ENCODE peak calls at places on chromosomes 3 and 15, in seven cellular contexts. One of them, this sample, is unnamed.
A peak's percentile ranks its signal among the peaks of the same experiment; 100 is the strongest.

GRCh38 chr15:50182233-50183013 is 427 bp downstream of the SLC27A2 start:
- DNase-seq in RWPE1: peak; percentile 45
- DNase-seq in AG04450: no peak
- DNase-seq in lung: no peak
- DNase-seq in MM.1S: peak; percentile 68
- DNase-seq in transverse colon: peak; percentile 19
- DNase-seq in mammary epithelial cell: peak; percentile 47
- DNase-seq in this sample: peak; percentile 32

GRCh38 chr15:76945494-76945893 is 13.9 kb downstream of the RCN2 start:
- DNase-seq in lung: no peak
- DNase-seq in mammary epithelial cell: no peak
- DNase-seq in AG04450: peak; percentile 50
- DNase-seq in transverse colon: no peak
- DNase-seq in MM.1S: no peak
- DNase-seq in RWPE1: no peak
- DNase-seq in this sample: no peak

GRCh38 chr3:186476044-186476468 is 68.1 kb downstream of the CRYGS start:
- DNase-seq in lung: no peak
- DNase-seq in MM.1S: no peak
- DNase-seq in mammary epithelial cell: peak; percentile 48
- DNase-seq in RWPE1: peak; percentile 17
- DNase-seq in transverse colon: no peak
- DNase-seq in AG04450: no peak
- DNase-seq in this sample: no peak

GRCh38 chr3:131561511-131561910 is 58.7 kb upstream of the MRPL3 start:
- DNase-seq in MM.1S: no peak
- DNase-seq in lung: no peak
- DNase-seq in RWPE1: no peak
- DNase-seq in transverse colon: no peak
- DNase-seq in mammary epithelial cell: peak; percentile 20
- DNase-seq in AG04450: no peak
- DNase-seq in this sample: no peak

GRCh38 chr15:45307230-45307924 is 55.3 kb downstream of the SLC28A2 start:
- DNase-seq in lung: no peak
- DNase-seq in transverse colon: no peak
- DNase-seq in AG04450: peak; percentile 3
- DNase-seq in mammary epithelial cell: peak; percentile 40
- DNase-seq in MM.1S: peak; percentile 51
- DNase-seq in RWPE1: peak; percentile 61
- DNase-seq in this sample: peak; percentile 9

GRCh38 chr3:46693897-46694235 is 387 bp upstream of the ALS2CL start:
- DNase-seq in AG04450: no peak
- DNase-seq in lung: peak; percentile 38
- DNase-seq in transverse colon: peak; percentile 33
- DNase-seq in MM.1S: no peak
- DNase-seq in RWPE1: no peak
- DNase-seq in mammary epithelial cell: no peak
- DNase-seq in this sample: no peak

GRCh38 chr3:196965112-196965803 is 3.4 kb downstream of the PIGZ start:
- DNase-seq in mammary epithelial cell: no peak
- DNase-seq in AG04450: no peak
- DNase-seq in transverse colon: no peak
- DNase-seq in RWPE1: no peak
- DNase-seq in lung: no peak
- DNase-seq in MM.1S: no peak
- DNase-seq in this sample: no peak

GRCh38 chr3:10470120-10470665 is 35.2 kb downstream of the ATP2B2 start:
- DNase-seq in RWPE1: no peak
- DNase-seq in MM.1S: no peak
- DNase-seq in AG04450: no peak
- DNase-seq in lung: no peak
- DNase-seq in transverse colon: no peak
- DNase-seq in mammary epithelial cell: no peak
- DNase-seq in this sample: no peak

GRCh38 chr15:31557899-31558298 is 231.3 kb downstream of the KLF13 start:
- DNase-seq in RWPE1: no peak
- DNase-seq in AG04450: no peak
- DNase-seq in lung: no peak
- DNase-seq in MM.1S: no peak
- DNase-seq in transverse colon: no peak
- DNase-seq in mammary epithelial cell: no peak
- DNase-seq in this sample: no peak

GRCh38 chr3:135513106-135514063 is 452.1 kb upstream of the PPP2R3A start:
- DNase-seq in RWPE1: peak; percentile 53
- DNase-seq in lung: no peak
- DNase-seq in mammary epithelial cell: peak; percentile 41
- DNase-seq in transverse colon: no peak
- DNase-seq in AG04450: peak; percentile 15
- DNase-seq in MM.1S: peak; percentile 28
- DNase-seq in this sample: peak; percentile 42

GRCh38 chr3:58497074-58497473 is 5.2 kb downstream of the KCTD6 start:
- DNase-seq in lung: no peak
- DNase-seq in MM.1S: no peak
- DNase-seq in mammary epithelial cell: peak; percentile 9
- DNase-seq in AG04450: no peak
- DNase-seq in RWPE1: no peak
- DNase-seq in transverse colon: no peak
- DNase-seq in this sample: no peak

GRCh38 chr3:150407051-150407817 is 864 bp upstream of the TSC22D2 start:
- DNase-seq in transverse colon: peak; percentile 8
- DNase-seq in mammary epithelial cell: no peak
- DNase-seq in lung: no peak
- DNase-seq in RWPE1: peak; percentile 29
- DNase-seq in AG04450: no peak
- DNase-seq in MM.1S: peak; percentile 17
- DNase-seq in this sample: no peak

GRCh38 chr3:118636841-118637240 is 397.8 kb downstream of the IGSF11 start:
- DNase-seq in RWPE1: peak; percentile 15
- DNase-seq in transverse colon: no peak
- DNase-seq in AG04450: no peak
- DNase-seq in mammary epithelial cell: peak; percentile 35
- DNase-seq in MM.1S: no peak
- DNase-seq in lung: no peak
- DNase-seq in this sample: peak; percentile 27

GRCh38 chr3:18098960-18099587 is 326.1 kb downstream of the SATB1 start:
- DNase-seq in transverse colon: no peak
- DNase-seq in AG04450: peak; percentile 18
- DNase-seq in lung: no peak
- DNase-seq in mammary epithelial cell: peak; percentile 95
- DNase-seq in MM.1S: no peak
- DNase-seq in RWPE1: peak; percentile 89
- DNase-seq in this sample: peak; percentile 85

GRCh38 chr3:35639251-35640185 is at the start of gene ARPP21:
- DNase-seq in MM.1S: peak; percentile 17
- DNase-seq in AG04450: no peak
- DNase-seq in lung: no peak
- DNase-seq in transverse colon: no peak
- DNase-seq in RWPE1: no peak
- DNase-seq in mammary epithelial cell: no peak
- DNase-seq in this sample: peak; percentile 21

GRCh38 chr3:32596926-32597369 is 26.3 kb upstream of the DYNC1LI1 start:
- DNase-seq in AG04450: peak; percentile 62
- DNase-seq in MM.1S: no peak
- DNase-seq in RWPE1: no peak
- DNase-seq in transverse colon: no peak
- DNase-seq in lung: no peak
- DNase-seq in mammary epithelial cell: no peak
- DNase-seq in this sample: no peak

GRCh38 chr3:33074217-33075067 is 22.5 kb downstream of the GLB1 start:
- DNase-seq in AG04450: peak; percentile 43
- DNase-seq in MM.1S: peak; percentile 66
- DNase-seq in RWPE1: peak; percentile 77
- DNase-seq in lung: peak; percentile 59
- DNase-seq in mammary epithelial cell: peak; percentile 31
- DNase-seq in transverse colon: peak; percentile 48
- DNase-seq in this sample: peak; percentile 72

GRCh38 chr3:98343647-98344507 is 9.8 kb upstream of the OR5K4 start:
- DNase-seq in MM.1S: peak; percentile 81
- DNase-seq in mammary epithelial cell: peak; percentile 55
- DNase-seq in transverse colon: peak; percentile 9
- DNase-seq in lung: no peak
- DNase-seq in RWPE1: peak; percentile 2
- DNase-seq in AG04450: no peak
- DNase-seq in this sample: peak; percentile 43

GRCh38 chr3:11530153-11530721 is 113.5 kb downstream of the VGLL4 start:
- DNase-seq in AG04450: peak; percentile 94
- DNase-seq in MM.1S: no peak
- DNase-seq in RWPE1: peak; percentile 82
- DNase-seq in lung: no peak
- DNase-seq in mammary epithelial cell: peak; percentile 99
- DNase-seq in transverse colon: no peak
- DNase-seq in this sample: no peak

GRCh38 chr3:4978966-4979400 is 254 bp upstream of the BHLHE40 start:
- DNase-seq in MM.1S: peak; percentile 87
- DNase-seq in AG04450: peak; percentile 95
- DNase-seq in RWPE1: peak; percentile 90
- DNase-seq in mammary epithelial cell: peak; percentile 97
- DNase-seq in lung: peak; percentile 96
- DNase-seq in transverse colon: peak; percentile 94
- DNase-seq in this sample: peak; percentile 94

GRCh38 chr3:10386121-10386520 is 65.2 kb upstream of the SEC13 start:
- DNase-seq in RWPE1: no peak
- DNase-seq in mammary epithelial cell: no peak
- DNase-seq in AG04450: no peak
- DNase-seq in lung: no peak
- DNase-seq in transverse colon: no peak
- DNase-seq in MM.1S: no peak
- DNase-seq in this sample: no peak

GRCh38 chr3:55434789-55435188 is 52.3 kb downstream of the WNT5A start:
- DNase-seq in mammary epithelial cell: peak; percentile 28
- DNase-seq in AG04450: no peak
- DNase-seq in MM.1S: peak; percentile 60
- DNase-seq in transverse colon: peak; percentile 44
- DNase-seq in RWPE1: no peak
- DNase-seq in lung: no peak
- DNase-seq in this sample: no peak

DNA sequence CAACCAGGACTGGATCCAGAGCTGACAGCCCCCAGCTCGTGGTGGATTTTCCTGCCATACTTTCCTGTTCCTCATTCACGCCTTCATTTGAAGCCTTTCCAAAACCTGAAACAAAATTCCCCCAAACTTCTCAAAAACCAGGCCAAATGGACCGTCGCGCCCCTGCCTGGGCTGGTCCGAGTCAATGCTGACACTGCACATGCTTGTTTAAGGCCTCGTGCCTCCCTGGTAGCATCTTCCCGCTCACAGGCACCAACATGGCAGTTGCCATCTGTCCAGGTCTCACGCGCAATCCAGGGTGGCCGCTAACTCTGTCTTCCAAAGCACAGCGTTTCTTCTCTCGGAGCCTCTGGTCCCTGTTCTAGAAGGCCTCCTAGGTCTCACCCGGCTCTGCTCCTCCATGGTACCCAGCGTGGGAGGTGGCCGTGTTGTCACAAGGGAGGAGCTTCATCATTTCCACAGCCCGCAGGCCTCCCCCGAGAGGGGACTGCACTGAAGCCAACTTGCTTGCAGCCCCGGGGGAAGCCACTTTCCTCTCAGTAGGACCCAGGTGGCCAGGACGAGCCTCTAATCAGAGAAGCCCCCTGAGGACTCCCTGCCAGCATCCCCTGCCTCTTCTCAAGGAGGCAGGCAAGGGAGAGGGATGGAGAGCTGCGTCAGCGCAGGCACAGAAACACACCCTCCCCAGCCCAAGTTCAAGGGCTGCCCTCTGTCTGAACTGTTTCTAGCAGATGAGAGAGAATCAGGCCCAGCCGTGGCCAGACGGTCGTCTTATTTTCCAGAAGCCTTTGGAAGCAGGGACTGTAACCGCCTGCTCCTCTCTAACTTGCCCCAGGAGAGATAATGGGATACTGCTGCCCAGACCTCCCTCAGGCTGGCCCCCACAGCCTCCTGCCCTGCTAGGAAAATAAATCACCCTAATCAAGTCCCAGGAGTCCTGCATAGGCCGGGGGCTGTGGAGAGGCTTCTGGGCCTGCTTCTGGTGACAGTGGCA is 152.8 kb upstream of the TLE3 start:
- DNase-seq in RWPE1: no peak
- DNase-seq in lung: no peak
- DNase-seq in mammary epithelial cell: no peak
- DNase-seq in MM.1S: no peak
- DNase-seq in transverse colon: no peak
- DNase-seq in AG04450: no peak
- DNase-seq in this sample: no peak
- TF ChIP-seq CTCF in RWPE1: no peak
- TF ChIP-seq CTCF in lung: no peak
- TF ChIP-seq CTCF in mammary epithelial cell: no peak
- TF ChIP-seq CTCF in MM.1S: no peak
- TF ChIP-seq CTCF in transverse colon: no peak
- TF ChIP-seq CTCF in AG04450: no peak
- TF ChIP-seq CTCF in this sample: no peak

DNA sequence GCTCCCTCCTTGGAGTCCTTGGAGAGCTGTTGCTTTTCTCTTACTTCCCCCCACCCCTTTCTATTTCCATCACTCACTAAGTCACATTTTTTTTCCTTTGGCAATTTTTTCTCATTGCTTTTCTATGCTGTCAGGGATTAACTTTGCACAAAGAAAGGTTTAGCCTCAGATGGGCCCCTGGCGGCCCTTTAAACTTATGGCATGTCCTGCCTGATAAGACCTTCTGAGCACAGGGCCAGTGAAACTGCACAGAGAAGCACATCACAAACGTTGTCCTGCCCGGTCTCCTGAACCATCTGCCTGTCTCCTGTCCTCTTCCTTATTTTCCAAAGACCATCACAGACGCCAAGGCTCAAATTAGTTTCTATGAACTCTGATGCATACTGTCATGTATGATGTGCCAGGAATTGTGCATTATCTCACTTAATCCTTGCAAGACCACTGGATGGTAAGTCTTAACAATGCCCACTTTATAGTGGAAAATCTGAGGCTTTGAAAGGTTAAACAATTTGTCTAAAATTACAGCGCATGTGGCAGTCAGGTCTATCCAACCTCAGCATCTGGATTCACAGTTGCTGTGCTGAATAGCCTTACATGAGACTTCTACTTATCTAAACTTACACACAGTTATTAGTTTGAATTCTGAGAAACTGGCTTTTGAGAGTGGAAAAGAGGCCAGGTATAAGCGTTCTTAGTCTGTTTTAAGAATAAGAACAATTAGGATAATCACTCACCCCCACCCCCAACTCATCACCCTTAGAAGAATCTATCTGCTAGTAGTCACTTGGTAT is 648.1 kb downstream of the NTRK3 start:
- DNase-seq in mammary epithelial cell: no peak
- DNase-seq in AG04450: no peak
- DNase-seq in lung: no peak
- DNase-seq in transverse colon: no peak
- DNase-seq in MM.1S: no peak
- DNase-seq in RWPE1: no peak
- DNase-seq in this sample: no peak
- TF ChIP-seq CTCF in mammary epithelial cell: no peak
- TF ChIP-seq CTCF in AG04450: no peak
- TF ChIP-seq CTCF in lung: no peak
- TF ChIP-seq CTCF in transverse colon: no peak
- TF ChIP-seq CTCF in MM.1S: no peak
- TF ChIP-seq CTCF in RWPE1: no peak
- TF ChIP-seq CTCF in this sample: no peak

GRCh38 chr15:67240235-67241131 is 14.0 kb downstream of the AAGAB start:
- DNase-seq in lung: no peak
- DNase-seq in RWPE1: peak; percentile 57
- DNase-seq in AG04450: no peak
- DNase-seq in mammary epithelial cell: peak; percentile 30
- DNase-seq in MM.1S: peak; percentile 61
- DNase-seq in transverse colon: peak; percentile 41
- DNase-seq in this sample: peak; percentile 38
- TF ChIP-seq CTCF in lung: no peak
- TF ChIP-seq CTCF in RWPE1: peak; percentile 71
- TF ChIP-seq CTCF in AG04450: no peak
- TF ChIP-seq CTCF in mammary epithelial cell: peak; percentile 62
- TF ChIP-seq CTCF in MM.1S: peak; percentile 71
- TF ChIP-seq CTCF in transverse colon: peak; percentile 28
- TF ChIP-seq CTCF in this sample: peak; percentile 40

GRCh38 chr3:141610993-141611392 is 124.2 kb downstream of the RASA2 start:
- DNase-seq in transverse colon: no peak
- DNase-seq in RWPE1: no peak
- DNase-seq in AG04450: no peak
- DNase-seq in MM.1S: no peak
- DNase-seq in lung: no peak
- DNase-seq in mammary epithelial cell: no peak
- DNase-seq in this sample: no peak
- TF ChIP-seq CTCF in transverse colon: no peak
- TF ChIP-seq CTCF in RWPE1: no peak
- TF ChIP-seq CTCF in AG04450: no peak
- TF ChIP-seq CTCF in MM.1S: no peak
- TF ChIP-seq CTCF in lung: no peak
- TF ChIP-seq CTCF in mammary epithelial cell: no peak
- TF ChIP-seq CTCF in this sample: no peak

This sample was measured in Calu3.